ENCODE peak calls at places on chromosomes 2 and 18, in six cellular contexts. M, H, T, X, J and D are unnamed samples.

GRCh38 chr2:219388127-219388844 is 574 bp upstream of the DNPEP start:
- DNase-seq in M (peak; percentile 99), H (peak; percentile 100), T (peak; percentile 81), X (peak; percentile 99), J (peak; percentile 94), D (no peak)

GRCh38 chr2:57906152-57906732 is 140.4 kb upstream of the VRK2 start:
- DNase-seq in M (no peak), H (no peak), T (no peak), X (peak; percentile 49), J (peak; percentile 5), D (peak; percentile 46)

GRCh38 chr2:174485763-174486613 is 841 bp downstream of the GPR155 start:
- DNase-seq in M (peak; percentile 44), H (no peak), T (no peak), X (peak; percentile 49), J (no peak), D (no peak)

GRCh38 chr2:20213651-20214565 is 11.0 kb downstream of the SDC1 start:
- DNase-seq in M (no peak), H (no peak), T (no peak), X (no peak), J (no peak), D (no peak)

GRCh38 chr18:48399303-48400075 is 9.7 kb downstream of the ZBTB7C start:
- DNase-seq in M (no peak), H (no peak), T (no peak), X (no peak), J (no peak), D (no peak)

GRCh38 chr2:144084114-144084661 is 435.7 kb downstream of the ZEB2 start:
- DNase-seq in M (no peak), H (no peak), T (no peak), X (no peak), J (no peak), D (no peak)

GRCh38 chr2:86035371-86035882 is 70.3 kb downstream of the POLR1A start:
- DNase-seq in M (no peak), H (no peak), T (no peak), X (no peak), J (no peak), D (no peak)

GRCh38 chr2:60589093-60589492 is 35.6 kb upstream of the BCL11A start:
- DNase-seq in M (no peak), H (no peak), T (no peak), X (no peak), J (no peak), D (no peak)

GRCh38 chr2:191677091-191677645 is 768 bp upstream of the NABP1 start:
- DNase-seq in M (peak; percentile 28), H (no peak), T (no peak), X (peak; percentile 31), J (peak; percentile 82), D (no peak)

GRCh38 chr2:157271590-157272203 is 14.2 kb downstream of the GALNT5 start:
- DNase-seq in M (no peak), H (no peak), T (no peak), X (no peak), J (no peak), D (no peak)

GRCh38 chr2:102915128-102915527 is 153.3 kb downstream of the TMEM182 start:
- DNase-seq in M (no peak), H (no peak), T (no peak), X (no peak), J (no peak), D (peak; percentile 7)

DNA sequence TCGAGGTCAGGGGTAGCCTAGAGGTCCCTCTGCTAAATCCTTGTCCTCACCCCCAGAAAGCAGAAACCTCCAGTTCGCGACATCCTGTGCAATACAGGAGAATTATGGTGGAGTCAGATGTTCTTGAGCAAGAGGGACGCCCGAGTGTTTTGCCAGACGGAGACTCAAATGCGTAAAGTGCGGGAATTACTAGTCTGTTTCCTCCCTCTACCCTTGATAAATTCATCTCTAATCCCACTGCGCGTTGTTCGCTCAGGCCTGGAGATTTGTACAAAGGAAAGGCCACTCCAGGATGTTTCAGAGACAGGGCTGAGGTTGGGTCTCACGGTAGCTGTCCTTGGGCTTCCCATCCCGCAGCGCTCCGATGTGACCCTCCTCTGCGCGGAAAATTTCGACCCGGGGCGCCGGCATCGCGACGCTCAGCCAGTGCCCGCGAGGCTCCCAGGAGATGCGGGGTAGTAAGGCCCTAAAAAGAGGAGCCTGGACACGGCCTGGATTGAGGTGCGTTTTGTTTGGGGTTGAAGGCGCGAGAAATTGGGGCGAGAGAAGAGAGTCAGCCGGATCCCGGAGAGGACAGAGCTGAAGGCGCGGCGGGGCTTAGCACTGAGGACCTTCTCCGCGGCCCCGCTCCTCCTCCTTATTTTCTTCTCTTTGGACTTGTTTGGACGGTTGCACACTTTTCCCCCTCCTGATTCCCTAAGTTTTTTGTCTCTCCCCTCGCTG is 2.6 kb upstream of the NEUROD1 start:
- DNase-seq in M (no peak), H (no peak), T (no peak), X (no peak), J (no peak), D (no peak)
- H3K4me3 ChIP-seq in M (peak overlapping the region; percentile 29), H (peak overlapping the region; percentile 2), T (peak overlapping the region; percentile 22), X (no peak overlapping the region), J (no peak overlapping the region), D (peak overlapping the region; percentile 43)

GRCh38 chr2:217301142-217301541 is 441.3 kb upstream of the TNP1 start:
- DNase-seq in M (no peak), H (no peak), T (no peak), X (no peak), J (no peak), D (no peak)
- TF ChIP-seq POLR2AphosphoS5 in M (no peak), H (no peak), T (no peak), X (no peak), J (no peak), D (no peak)

DNA sequence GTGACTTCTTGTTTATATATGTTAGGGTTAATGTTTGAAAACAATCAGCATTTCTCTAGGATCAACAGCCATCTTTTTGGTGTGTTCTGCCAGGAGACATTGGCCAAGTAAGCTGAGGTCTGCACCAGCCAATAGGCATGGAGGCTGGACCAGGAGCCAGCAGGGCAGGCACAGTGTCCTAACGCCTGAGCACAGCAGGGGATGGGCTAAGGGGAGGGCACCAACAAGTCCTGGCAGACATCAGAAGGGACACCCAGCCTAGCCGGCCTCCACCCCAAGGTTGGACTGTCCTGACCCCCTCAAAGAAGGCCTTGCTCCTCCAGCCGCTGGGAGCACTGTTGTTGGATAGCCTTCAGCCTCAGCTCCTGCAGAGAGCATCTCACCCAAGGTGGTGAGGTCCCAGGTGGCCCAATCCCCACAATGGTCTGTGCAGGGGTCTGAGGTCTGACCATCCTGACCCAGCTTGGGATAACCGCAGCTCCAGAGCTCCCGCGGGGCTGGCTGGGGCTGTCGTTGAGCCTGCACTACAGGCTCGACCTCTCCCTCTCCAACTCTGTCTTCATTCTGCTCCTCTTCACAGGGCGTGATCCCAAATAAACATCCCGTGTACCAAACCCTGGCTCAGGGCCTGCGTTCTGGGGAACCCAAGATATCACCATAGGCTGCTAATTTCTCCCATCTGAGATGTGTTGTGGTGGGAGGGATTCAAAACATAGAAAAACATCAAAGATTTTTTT is 8.1 kb downstream of the TEX44 start:
- DNase-seq in M (no peak), H (no peak), T (no peak), X (peak; percentile 10), J (no peak), D (no peak)
- H3K27ac ChIP-seq in M (no peak overlapping the region), H (no peak overlapping the region), T (peak overlapping the region; percentile 28), X (no peak overlapping the region), J (no peak overlapping the region), D (no peak overlapping the region)

GRCh38 chr2:176454893-176455810 is 185.9 kb downstream of the MTX2 start:
- DNase-seq in M (peak; percentile 87), H (no peak), T (peak; percentile 67), X (peak; percentile 64), J (peak; percentile 70), D (peak; percentile 55)
- H3K4me3 ChIP-seq in M (no peak overlapping the region), H (no peak overlapping the region), T (no peak overlapping the region), X (no peak overlapping the region), J (no peak overlapping the region), D (no peak overlapping the region)

GRCh38 chr2:164840930-164841718 is 499 bp downstream of the COBLL1 start:
- DNase-seq in M (peak; percentile 86), H (peak; percentile 95), T (no peak), X (peak; percentile 90), J (no peak), D (no peak)
- TF ChIP-seq POLR2AphosphoS5 in M (no peak), H (peak; percentile 4), T (no peak), X (peak; percentile 22), J (no peak), D (no peak)

GRCh38 chr2:69491864-69492263 is 54.6 kb upstream of the NFU1 start:
- DNase-seq in M (no peak), H (no peak), T (no peak), X (no peak), J (no peak), D (no peak)

GRCh38 chr2:69499242-69499641 is 62.0 kb upstream of the NFU1 start:
- DNase-seq in M (no peak), H (no peak), T (no peak), X (no peak), J (no peak), D (no peak)

GRCh38 chr2:69493268-69493667 is 56.0 kb upstream of the NFU1 start:
- DNase-seq in M (peak; percentile 32), H (no peak), T (no peak), X (peak; percentile 46), J (no peak), D (no peak)

GRCh38 chr2:69494126-69494525 is 56.9 kb upstream of the NFU1 start:
- DNase-seq in M (no peak), H (peak; percentile 20), T (no peak), X (peak; percentile 24), J (no peak), D (no peak)

GRCh38 chr2:69495008-69495407 is 57.8 kb upstream of the NFU1 start:
- DNase-seq in M (no peak), H (no peak), T (no peak), X (no peak), J (no peak), D (no peak)
- H3K27ac ChIP-seq in M (no peak overlapping the region), H (no peak overlapping the region), T (no peak overlapping the region), X (no peak overlapping the region), J (no peak overlapping the region), D (no peak overlapping the region)